ENCODE peak calls at places on chromosomes 3 and 15, in nine cellular contexts. Z is pancreas, A is thyroid gland, X is cardiac muscle cell, P is astrocyte, G is fibroblast of lung, W is IMR-90, U is heart right ventricle, N is GM12878. V is an unnamed sample. For H3K27me3 and H3K9me3, the result is how much of the 10 kb centered on the place peaks cover.

GRCh38 chr15:44075535-44075934 is 119.5 kb downstream of the FRMD5 start:
- DNase-seq in Z (no peak), X (no peak), N (no peak), U (no peak), P (peak), W (no peak), G (no peak), A (no peak), V (no peak)

GRCh38 chr15:84572231-84572630 is 28.6 kb upstream of the ZSCAN2 start:
- DNase-seq in Z (no peak), N (no peak), A (no peak), U (no peak), X (no peak), W (no peak), P (no peak), G (no peak), V (no peak)

GRCh38 chr3:23991236-23992050 is 46.4 kb downstream of the NR1D2 start:
- DNase-seq in W (peak), X (no peak), N (no peak), Z (no peak), P (peak), G (peak), U (no peak), A (no peak), V (no peak)

GRCh38 chr3:98699132-98699531 is 64.0 kb upstream of the ST3GAL6 start:
- DNase-seq in U (no peak), W (peak), N (no peak), A (peak), X (no peak), P (no peak), Z (peak), G (no peak), V (no peak)

GRCh38 chr3:140854961-140855360 is 86.7 kb upstream of the SLC25A36 start:
- DNase-seq in P (no peak), W (no peak), Z (no peak), U (no peak), A (no peak), G (no peak), X (no peak), N (no peak), V (no peak)

GRCh38 chr3:127258733-127259132 is 29.1 kb downstream of the PRR20G start:
- DNase-seq in U (no peak), G (no peak), A (no peak), X (no peak), P (no peak), W (no peak), N (no peak), Z (no peak), V (no peak)

GRCh38 chr3:116474356-116475200 is 29.3 kb upstream of the LSAMP start:
- DNase-seq in G (no peak), P (peak), W (peak), A (no peak), X (peak), Z (no peak), U (no peak), N (no peak), V (no peak)

GRCh38 chr3:85740561-85740960 is 781.8 kb downstream of the CADM2 start:
- DNase-seq in N (no peak), P (peak), X (no peak), U (no peak), A (no peak), Z (no peak), W (no peak), G (no peak), V (no peak)

GRCh38 chr3:12729313-12729676 is 29.8 kb downstream of the TMEM40 start:
- DNase-seq in U (peak), W (peak), G (no peak), P (peak), A (peak), N (no peak), Z (no peak), X (peak), V (no peak)

GRCh38 chr3:11230125-11230524 is 42.1 kb upstream of the ATG7 start:
- DNase-seq in W (no peak), X (no peak), Z (no peak), A (no peak), N (no peak), G (no peak), P (peak), U (no peak), V (no peak)

GRCh38 chr3:78322780-78323179 is 1282.9 kb downstream of the ROBO2 start:
- DNase-seq in N (peak), X (no peak), A (no peak), G (no peak), W (no peak), U (no peak), P (no peak), Z (no peak), V (no peak)

GRCh38 chr15:98174286-98174685 is 213.8 kb downstream of the ARRDC4 start:
- DNase-seq in U (no peak), X (no peak), W (no peak), A (no peak), Z (no peak), G (no peak), N (no peak), P (no peak), V (no peak)

GRCh38 chr3:113867506-113867905 is 28.9 kb downstream of the GRAMD1C start:
- DNase-seq in W (peak), G (no peak), N (no peak), U (no peak), Z (no peak), P (peak), A (no peak), X (no peak), V (no peak)

GRCh38 chr3:182910939-182911781 is 69.2 kb downstream of the DCUN1D1 start:
- DNase-seq in A (no peak), G (no peak), N (no peak), X (no peak), U (no peak), Z (no peak), P (no peak), W (no peak), V (no peak)

GRCh38 chr15:91919014-91919534 is 65.6 kb downstream of the SLCO3A1 start:
- DNase-seq in U (peak), A (no peak), Z (no peak), W (no peak), G (no peak), N (no peak), X (no peak), P (peak), V (no peak)

GRCh38 chr3:154779571-154779970 is 300.5 kb upstream of the MME start:
- DNase-seq in P (peak), A (no peak), G (peak), Z (no peak), U (no peak), N (no peak), W (peak), X (no peak), V (no peak)

GRCh38 chr3:138945646-138946553 is 1.0 kb downstream of the FOXL2 start:
- DNase-seq in Z (peak), N (no peak), W (peak), A (no peak), G (no peak), U (no peak), P (no peak), X (peak), V (no peak)

GRCh38 chr3:24678441-24678865 is 183.8 kb upstream of the THRB start:
- DNase-seq in N (no peak), X (no peak), P (peak), W (peak), Z (no peak), U (no peak), G (peak), A (no peak), V (no peak)

GRCh38 chr3:89368846-89369245 is 261.4 kb downstream of the EPHA3 start:
- DNase-seq in W (no peak), X (no peak), G (no peak), A (no peak), N (no peak), U (no peak), Z (no peak), P (no peak), V (no peak)

GRCh38 chr3:197906850-197907187 is 43.2 kb upstream of the RPL35A start:
- DNase-seq in Z (no peak), W (no peak), U (no peak), A (no peak), X (no peak), N (no peak), G (no peak), P (no peak), V (no peak)

GRCh38 chr3:103410231-103410630 is 975.4 kb downstream of the ZPLD1 start:
- DNase-seq in W (no peak), U (no peak), Z (no peak), G (no peak), N (no peak), A (no peak), X (no peak), P (no peak), V (no peak)

GRCh38 chr3:129794319-129795201 is 99.0 kb downstream of the TMCC1 start:
- DNase-seq in U (peak), Z (peak), X (peak), P (peak), A (peak), G (no peak), W (no peak), N (no peak), V (no peak)

GRCh38 chr3:133295199-133295901 is 104.5 kb upstream of the BFSP2 start:
- DNase-seq in Z (no peak), G (peak), W (peak), A (peak), P (peak), X (no peak), U (no peak), N (peak), V (no peak)

GRCh38 chr3:170714151-170714550 is 128.3 kb upstream of the SLC7A14 start:
- DNase-seq in X (no peak), U (no peak), W (peak), N (no peak), Z (no peak), P (peak), G (peak), A (no peak), V (no peak)
- H3K27ac ChIP-seq in X (no peak), U (no peak), W (peak), N (no peak), Z (no peak), P (peak), G (peak), A (no peak), V (no peak)

DNA sequence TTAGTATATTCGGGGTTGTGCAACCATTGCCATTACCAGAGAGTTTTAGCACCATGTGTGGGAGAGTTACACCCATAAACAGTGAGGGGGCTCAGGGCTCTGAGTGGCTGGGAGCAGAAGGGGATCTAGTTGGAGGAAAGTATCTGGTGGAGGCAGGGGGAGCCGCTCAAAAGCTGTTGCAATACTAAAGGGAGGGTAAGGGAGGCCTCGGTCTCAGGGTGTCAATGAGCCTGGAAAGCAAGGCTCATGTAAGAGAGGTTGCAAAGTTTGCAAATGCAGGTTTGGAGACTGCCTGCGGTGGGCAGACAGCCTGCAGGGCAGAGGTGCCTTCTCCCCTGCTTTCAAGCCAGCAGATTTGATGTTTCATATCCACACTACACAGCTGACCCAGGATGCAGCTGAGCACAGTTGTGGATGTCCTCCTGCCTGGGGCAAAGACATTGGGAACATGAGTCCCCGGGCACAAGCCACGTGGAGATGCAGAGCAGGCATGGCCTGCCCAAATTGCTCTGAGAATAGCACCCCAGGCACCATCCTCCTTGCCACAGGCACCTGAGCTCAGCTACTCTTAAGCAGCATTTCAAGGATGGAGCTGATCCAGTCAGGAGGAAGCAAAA is 181.4 kb downstream of the TLE3 start:
- DNase-seq in Z (no peak), P (no peak), X (no peak), N (no peak), G (no peak), W (no peak), A (no peak), U (no peak), V (no peak)
- H3K27me3 ChIP-seq in Z (under half), P (under half), X (under half), N (under half), G (under half), W (half or more), A (under half), U (under half), V (under half)

DNA sequence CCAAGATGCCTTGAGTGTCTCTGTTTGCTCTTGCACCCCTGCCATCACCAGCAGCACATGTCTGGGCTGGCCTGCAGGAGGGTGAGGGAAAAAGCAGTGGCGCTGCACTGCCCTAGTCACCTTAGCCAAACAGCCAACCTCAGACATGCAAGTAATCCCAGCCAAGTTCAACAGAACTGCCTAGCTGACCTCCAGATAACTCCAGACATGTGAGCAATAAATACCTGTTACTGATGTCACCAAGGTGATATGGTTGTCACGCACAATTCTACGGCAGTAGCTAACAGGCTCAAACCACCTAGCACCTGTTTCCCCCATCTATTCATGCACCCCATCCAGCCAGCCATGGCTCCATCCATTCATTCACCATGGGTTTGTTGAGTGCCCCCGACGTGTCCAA is 99.9 kb downstream of the SRGAP3 start:
- DNase-seq in A (no peak), N (no peak), U (no peak), P (no peak), X (no peak), W (no peak), G (no peak), Z (peak), V (no peak)
- H3K9me3 ChIP-seq in A (under half), N (under half), U (under half), P (under half), X (under half), W (under half), G (under half), Z (under half), V (under half)

GRCh38 chr3:32360514-32360869 is 31.2 kb upstream of the CMTM7 start:
- DNase-seq in Z (no peak), X (no peak), W (no peak), A (no peak), U (no peak), P (no peak), G (no peak), N (no peak), V (no peak)
- H3K27ac ChIP-seq in Z (no peak), X (no peak), W (no peak), A (no peak), U (no peak), P (no peak), G (no peak), N (no peak), V (no peak)